ENCODE peak calls at places on chromosomes 16 and 17, in four cellular contexts. K is H1, H is GM12878, E is HCT116. P is an unnamed sample.

GRCh38 chr16:82260212-82260795 is 90.3 kb upstream of the MPHOSPH6 start:
- DNase-seq in K (no peak), H (no peak), E (no peak), P (no peak)

GRCh38 chr16:68400924-68401460 is 47.3 kb downstream of the SMPD3 start:
- DNase-seq in K (no peak), H (no peak), E (no peak), P (no peak)

GRCh38 chr16:63289834-63290460 is 1253.7 kb upstream of the CDH8 start:
- DNase-seq in K (peak; percentile 50), H (no peak), E (no peak), P (peak; percentile 59)

GRCh38 chr17:545156-545555 is 169.5 kb downstream of the VPS53 start:
- DNase-seq in K (no peak), H (no peak), E (no peak), P (no peak)

GRCh38 chr17:60091908-60092331 is 13.2 kb upstream of the HEATR6 start:
- DNase-seq in K (no peak), H (no peak), E (no peak), P (no peak)

GRCh38 chr17:34725008-34725407 is 145.6 kb downstream of the TMEM132E start:
- DNase-seq in K (no peak), H (no peak), E (no peak), P (no peak)

GRCh38 chr16:57916735-57917450 is 54.0 kb downstream of the CNGB1 start:
- DNase-seq in K (no peak), H (no peak), E (no peak), P (no peak)

GRCh38 chr17:64406321-64407200 is 15.9 kb upstream of the PECAM1 start:
- DNase-seq in K (no peak), H (no peak), E (no peak), P (no peak)

GRCh38 chr16:86809458-86809955 is 231.2 kb downstream of the FOXL1 start:
- DNase-seq in K (no peak), H (no peak), E (no peak), P (no peak)

GRCh38 chr16:69326172-69326873 is 4.1 kb downstream of the PDF start:
- DNase-seq in K (no peak), H (no peak), E (no peak), P (no peak)

GRCh38 chr17:36932383-36933173 is 4.7 kb upstream of the LHX1 start:
- DNase-seq in K (no peak), H (no peak), E (no peak), P (no peak)

GRCh38 chr16:54679531-54679930 is 251.1 kb upstream of the IRX5 start:
- DNase-seq in K (no peak), H (no peak), E (no peak), P (no peak)

GRCh38 chr17:2337811-2338657 is 733 bp downstream of the SGSM2 start:
- DNase-seq in K (no peak), H (no peak), E (no peak), P (no peak)

GRCh38 chr16:85398688-85399582 is 214.2 kb upstream of the GSE1 start:
- DNase-seq in K (no peak), H (no peak), E (no peak), P (no peak)

GRCh38 chr16:85398050-85398451 is 215.1 kb upstream of the GSE1 start:
- DNase-seq in K (no peak), H (no peak), E (no peak), P (no peak)

GRCh38 chr16:85395913-85396878 is 216.9 kb upstream of the GSE1 start:
- DNase-seq in K (no peak), H (no peak), E (no peak), P (no peak)

GRCh38 chr16:85395207-85395912 is 217.8 kb upstream of the GSE1 start:
- DNase-seq in K (no peak), H (peak; percentile 24), E (peak; percentile 92), P (no peak)

GRCh38 chr16:85396879-85397871 is 215.9 kb upstream of the GSE1 start:
- DNase-seq in K (no peak), H (no peak), E (no peak), P (no peak)
- TF ChIP-seq YY1 in K (no peak), H (no peak), E (no peak), P (no peak)

DNA sequence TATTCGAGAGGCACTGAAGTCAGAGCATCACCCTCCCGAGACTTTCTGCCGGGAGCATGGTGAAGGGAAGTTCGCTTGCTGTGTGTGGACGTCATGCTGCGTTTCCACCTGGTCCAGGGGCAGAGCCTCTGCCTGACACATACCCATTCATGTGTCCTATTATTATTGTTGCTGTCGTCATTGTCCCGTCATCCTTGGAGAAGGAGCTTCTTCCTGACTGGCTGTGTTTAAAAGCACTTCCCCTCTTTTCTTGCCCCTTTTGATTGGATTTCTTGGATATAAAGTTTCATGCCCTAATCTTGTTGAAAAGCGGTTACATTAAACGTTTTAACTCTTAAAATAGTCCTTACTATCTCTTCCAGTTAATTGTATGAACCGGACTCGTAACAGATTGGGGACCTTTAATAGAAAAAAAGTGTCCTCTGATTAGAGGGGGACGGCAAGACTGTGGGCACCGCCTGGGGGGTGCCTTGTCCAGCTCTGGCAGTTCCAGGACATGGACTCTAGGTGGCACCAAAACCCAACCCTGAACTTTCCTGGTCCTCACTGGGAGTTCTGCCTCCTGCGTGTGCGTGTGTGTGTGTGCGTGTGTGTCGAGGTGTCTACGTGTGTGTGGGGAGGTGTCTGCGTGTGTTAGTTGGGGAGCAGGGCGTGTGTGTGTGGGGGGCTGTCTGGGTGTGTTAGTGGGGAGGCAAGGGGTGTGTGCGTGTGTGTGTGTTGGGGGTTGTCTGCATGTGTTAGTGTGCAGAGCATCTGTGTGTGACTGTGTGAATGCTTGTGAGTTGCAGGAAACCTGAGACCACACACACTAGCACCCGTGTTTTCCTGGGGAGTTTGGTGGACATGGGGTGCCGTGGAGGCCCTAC is 133.3 kb upstream of the CIBAR2 start:
- DNase-seq in K (no peak), H (no peak), E (peak; percentile 57), P (no peak)
- TF ChIP-seq ZNF274 in K (no peak), H (no peak), E (no peak), P (no peak)

GRCh38 chr17:47853616-47854015 is 2.7 kb upstream of the SP6 start:
- DNase-seq in K (no peak), H (no peak), E (no peak), P (no peak)
- TF ChIP-seq YY1 in K (no peak), H (no peak), E (no peak), P (no peak)

GRCh38 chr16:89193576-89194293 is 6.6 kb downstream of the SLC22A31 start:
- DNase-seq in K (no peak), H (no peak), E (no peak), P (no peak)

GRCh38 chr16:89194340-89195311 is 5.7 kb downstream of the SLC22A31 start:
- DNase-seq in K (no peak), H (no peak), E (no peak), P (no peak)

GRCh38 chr16:89191033-89191900 is 9.1 kb downstream of the SLC22A31 start:
- DNase-seq in K (no peak), H (no peak), E (no peak), P (no peak)

GRCh38 chr16:89191901-89192184 is 8.5 kb downstream of the SLC22A31 start:
- DNase-seq in K (no peak), H (no peak), E (no peak), P (no peak)

DNA sequence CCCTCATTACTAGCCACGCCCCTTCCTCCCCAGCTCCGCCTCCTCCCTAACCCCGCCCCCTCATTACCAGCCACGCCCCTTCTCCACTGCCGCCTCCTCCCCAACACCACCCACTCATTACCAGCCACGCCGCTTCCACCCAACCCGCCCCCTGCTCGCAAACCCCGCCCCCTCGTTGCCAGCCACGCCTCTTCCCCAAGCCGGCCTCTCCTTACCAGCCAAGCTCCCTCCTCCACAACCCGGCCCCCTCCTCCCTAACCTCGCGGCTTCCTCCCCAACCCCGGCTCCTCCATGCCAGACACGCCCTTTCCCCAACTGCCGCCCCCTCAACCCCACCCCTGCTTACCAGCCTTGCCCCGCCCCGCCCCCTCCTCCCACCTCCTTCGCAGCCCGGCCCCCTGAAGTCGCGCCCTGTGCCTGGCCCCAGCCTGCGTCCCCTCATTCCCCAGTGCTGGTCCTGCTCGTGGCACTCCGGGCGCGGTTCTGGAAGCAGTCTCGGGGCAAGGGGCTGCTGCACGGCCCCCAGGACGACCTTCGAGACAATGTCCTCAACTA is 7.2 kb downstream of the SLC22A31 start:
- DNase-seq in K (peak; percentile 90), H (no peak), E (peak; percentile 94), P (peak; percentile 69)
- TF ChIP-seq ZNF274 in K (no peak), H (no peak), E (no peak), P (no peak)